ENCODE peak calls at places on chromosome 1, in five cellular contexts. One of them, this sample, is unnamed.

GRCh38 chr1:53071167-53071865 is 9.3 kb downstream of the PODN start:
- DNase-seq in left ventricle myocardium inferior: peak; percentile 10
- DNase-seq in activated gamma-delta T cell treated with anti-CD3 and anti-CD28 coated beads, Interleukin-2, amount 50 U/mL, for 16 hours: no peak
- DNase-seq in fibroblast of gingiva: no peak
- DNase-seq in AG08395: no peak
- DNase-seq in this sample: no peak

GRCh38 chr1:101964708-101965107 is 32.0 kb downstream of the OLFM3 start:
- DNase-seq in left ventricle myocardium inferior: no peak
- DNase-seq in activated gamma-delta T cell treated with anti-CD3 and anti-CD28 coated beads, Interleukin-2, amount 50 U/mL, for 16 hours: no peak
- DNase-seq in fibroblast of gingiva: no peak
- DNase-seq in AG08395: no peak
- DNase-seq in this sample: no peak

GRCh38 chr1:84789014-84789413 is 98.8 kb upstream of the SSX2IP start:
- DNase-seq in left ventricle myocardium inferior: no peak
- DNase-seq in activated gamma-delta T cell treated with anti-CD3 and anti-CD28 coated beads, Interleukin-2, amount 50 U/mL, for 16 hours: no peak
- DNase-seq in fibroblast of gingiva: no peak
- DNase-seq in AG08395: no peak
- DNase-seq in this sample: no peak

GRCh38 chr1:45010855-45011811 is at the start of gene HECTD3:
- DNase-seq in left ventricle myocardium inferior: peak; percentile 85
- DNase-seq in activated gamma-delta T cell treated with anti-CD3 and anti-CD28 coated beads, Interleukin-2, amount 50 U/mL, for 16 hours: peak; percentile 54
- DNase-seq in fibroblast of gingiva: peak; percentile 68
- DNase-seq in AG08395: peak; percentile 78
- DNase-seq in this sample: peak; percentile 87

GRCh38 chr1:192604979-192605620 is 29.5 kb downstream of the RGS1 start:
- DNase-seq in left ventricle myocardium inferior: no peak
- DNase-seq in activated gamma-delta T cell treated with anti-CD3 and anti-CD28 coated beads, Interleukin-2, amount 50 U/mL, for 16 hours: no peak
- DNase-seq in fibroblast of gingiva: peak; percentile 42
- DNase-seq in AG08395: no peak
- DNase-seq in this sample: no peak

GRCh38 chr1:109397451-109398342 is at the start of gene SORT1:
- DNase-seq in left ventricle myocardium inferior: peak; percentile 88
- DNase-seq in activated gamma-delta T cell treated with anti-CD3 and anti-CD28 coated beads, Interleukin-2, amount 50 U/mL, for 16 hours: peak; percentile 44
- DNase-seq in fibroblast of gingiva: peak; percentile 58
- DNase-seq in AG08395: peak; percentile 86
- DNase-seq in this sample: peak; percentile 92

GRCh38 chr1:66968574-66968973 is 43.8 kb downstream of the MIER1 start:
- DNase-seq in left ventricle myocardium inferior: no peak
- DNase-seq in activated gamma-delta T cell treated with anti-CD3 and anti-CD28 coated beads, Interleukin-2, amount 50 U/mL, for 16 hours: no peak
- DNase-seq in fibroblast of gingiva: peak; percentile 39
- DNase-seq in AG08395: no peak
- DNase-seq in this sample: peak; percentile 14

GRCh38 chr1:115325876-115326275 is 12.2 kb downstream of the NGF start:
- DNase-seq in left ventricle myocardium inferior: no peak
- DNase-seq in activated gamma-delta T cell treated with anti-CD3 and anti-CD28 coated beads, Interleukin-2, amount 50 U/mL, for 16 hours: no peak
- DNase-seq in fibroblast of gingiva: no peak
- DNase-seq in AG08395: no peak
- DNase-seq in this sample: no peak

GRCh38 chr1:12593621-12594066 is 24.4 kb downstream of the DHRS3 start:
- DNase-seq in left ventricle myocardium inferior: peak; percentile 60
- DNase-seq in activated gamma-delta T cell treated with anti-CD3 and anti-CD28 coated beads, Interleukin-2, amount 50 U/mL, for 16 hours: no peak
- DNase-seq in fibroblast of gingiva: no peak
- DNase-seq in AG08395: peak; percentile 58
- DNase-seq in this sample: peak; percentile 73

GRCh38 chr1:117826551-117827078 is 102.8 kb downstream of the GDAP2 start:
- DNase-seq in left ventricle myocardium inferior: peak; percentile 63
- DNase-seq in activated gamma-delta T cell treated with anti-CD3 and anti-CD28 coated beads, Interleukin-2, amount 50 U/mL, for 16 hours: no peak
- DNase-seq in fibroblast of gingiva: peak; percentile 80
- DNase-seq in AG08395: peak; percentile 83
- DNase-seq in this sample: peak; percentile 75

GRCh38 chr1:109482796-109483638 is 688 bp upstream of the ATXN7L2 start:
- DNase-seq in left ventricle myocardium inferior: no peak
- DNase-seq in activated gamma-delta T cell treated with anti-CD3 and anti-CD28 coated beads, Interleukin-2, amount 50 U/mL, for 16 hours: peak; percentile 29
- DNase-seq in fibroblast of gingiva: no peak
- DNase-seq in AG08395: no peak
- DNase-seq in this sample: no peak

GRCh38 chr1:186605762-186606350 is 74.4 kb downstream of the PTGS2 start:
- DNase-seq in left ventricle myocardium inferior: no peak
- DNase-seq in activated gamma-delta T cell treated with anti-CD3 and anti-CD28 coated beads, Interleukin-2, amount 50 U/mL, for 16 hours: no peak
- DNase-seq in fibroblast of gingiva: peak; percentile 60
- DNase-seq in AG08395: peak; percentile 49
- DNase-seq in this sample: peak; percentile 77

GRCh38 chr1:161706483-161707347 is at the start of gene FCRLA:
- DNase-seq in left ventricle myocardium inferior: no peak
- DNase-seq in activated gamma-delta T cell treated with anti-CD3 and anti-CD28 coated beads, Interleukin-2, amount 50 U/mL, for 16 hours: no peak
- DNase-seq in fibroblast of gingiva: peak; percentile 79
- DNase-seq in AG08395: peak; percentile 88
- DNase-seq in this sample: peak; percentile 74

GRCh38 chr1:236063919-236064673 is 794 bp downstream of the NID1 start:
- DNase-seq in left ventricle myocardium inferior: peak; percentile 68
- DNase-seq in activated gamma-delta T cell treated with anti-CD3 and anti-CD28 coated beads, Interleukin-2, amount 50 U/mL, for 16 hours: no peak
- DNase-seq in fibroblast of gingiva: peak; percentile 78
- DNase-seq in AG08395: peak; percentile 67
- DNase-seq in this sample: peak; percentile 91

GRCh38 chr1:26861286-26861701 is 1.7 kb upstream of the SFN start:
- DNase-seq in left ventricle myocardium inferior: no peak
- DNase-seq in activated gamma-delta T cell treated with anti-CD3 and anti-CD28 coated beads, Interleukin-2, amount 50 U/mL, for 16 hours: no peak
- DNase-seq in fibroblast of gingiva: peak; percentile 23
- DNase-seq in AG08395: peak; percentile 46
- DNase-seq in this sample: peak; percentile 45

GRCh38 chr1:25031966-25032667 is 102.0 kb upstream of the RUNX3 start:
- DNase-seq in left ventricle myocardium inferior: peak; percentile 42
- DNase-seq in activated gamma-delta T cell treated with anti-CD3 and anti-CD28 coated beads, Interleukin-2, amount 50 U/mL, for 16 hours: no peak
- DNase-seq in fibroblast of gingiva: no peak
- DNase-seq in AG08395: no peak
- DNase-seq in this sample: no peak

GRCh38 chr1:75539230-75540116 is 71.4 kb downstream of the SLC44A5 start:
- DNase-seq in left ventricle myocardium inferior: no peak
- DNase-seq in activated gamma-delta T cell treated with anti-CD3 and anti-CD28 coated beads, Interleukin-2, amount 50 U/mL, for 16 hours: no peak
- DNase-seq in fibroblast of gingiva: peak; percentile 12
- DNase-seq in AG08395: no peak
- DNase-seq in this sample: no peak

GRCh38 chr1:203090667-203091320 is 5.0 kb upstream of the MYOG start:
- DNase-seq in left ventricle myocardium inferior: no peak
- DNase-seq in activated gamma-delta T cell treated with anti-CD3 and anti-CD28 coated beads, Interleukin-2, amount 50 U/mL, for 16 hours: no peak
- DNase-seq in fibroblast of gingiva: no peak
- DNase-seq in AG08395: no peak
- DNase-seq in this sample: peak; percentile 7

GRCh38 chr1:8396912-8397406 is 79.0 kb downstream of the SLC45A1 start:
- DNase-seq in left ventricle myocardium inferior: no peak
- DNase-seq in activated gamma-delta T cell treated with anti-CD3 and anti-CD28 coated beads, Interleukin-2, amount 50 U/mL, for 16 hours: no peak
- DNase-seq in fibroblast of gingiva: peak; percentile 98
- DNase-seq in AG08395: peak; percentile 92
- DNase-seq in this sample: peak; percentile 80